ENCODE peak calls at places on chromosome 21, in eight cellular contexts. One of them, this sample, is unnamed. For H3K27me3 and H3K36me3, the result is how much of the 10 kb centered on the place peaks cover.

GRCh38 chr21:24290151-24290833 is 1317.0 kb downstream of the MRPL39 start:
- DNase-seq in K562: no peak
- DNase-seq in fibroblast of lung: no peak
- DNase-seq in MM.1S: peak
- DNase-seq in GM23338: no peak
- DNase-seq in IMR-90: no peak
- DNase-seq in PC-3: no peak
- DNase-seq in HCT116: no peak
- DNase-seq in this sample: no peak

GRCh38 chr21:32819702-32820101 is 48.1 kb upstream of the PAXBP1 start:
- DNase-seq in fibroblast of lung: peak
- DNase-seq in GM23338: no peak
- DNase-seq in HCT116: no peak
- DNase-seq in K562: no peak
- DNase-seq in PC-3: peak
- DNase-seq in MM.1S: no peak
- DNase-seq in IMR-90: peak
- DNase-seq in this sample: peak

GRCh38 chr21:44845418-44846200 is 27.7 kb upstream of the SUMO3 start:
- DNase-seq in fibroblast of lung: peak
- DNase-seq in MM.1S: peak
- DNase-seq in GM23338: peak
- DNase-seq in PC-3: peak
- DNase-seq in K562: peak
- DNase-seq in HCT116: no peak
- DNase-seq in IMR-90: peak
- DNase-seq in this sample: peak

GRCh38 chr21:40143822-40144525 is 276.7 kb downstream of the PCP4 start:
- DNase-seq in fibroblast of lung: peak
- DNase-seq in K562: peak
- DNase-seq in GM23338: peak
- DNase-seq in IMR-90: peak
- DNase-seq in HCT116: peak
- DNase-seq in PC-3: peak
- DNase-seq in MM.1S: peak
- DNase-seq in this sample: peak

GRCh38 chr21:26099610-26100219 is 70.9 kb downstream of the APP start:
- DNase-seq in HCT116: no peak
- DNase-seq in GM23338: no peak
- DNase-seq in K562: no peak
- DNase-seq in MM.1S: no peak
- DNase-seq in IMR-90: peak
- DNase-seq in fibroblast of lung: peak
- DNase-seq in PC-3: no peak
- DNase-seq in this sample: no peak

GRCh38 chr21:16304700-16305099 is 574.9 kb downstream of the USP25 start:
- DNase-seq in HCT116: no peak
- DNase-seq in K562: no peak
- DNase-seq in GM23338: no peak
- DNase-seq in IMR-90: no peak
- DNase-seq in PC-3: no peak
- DNase-seq in fibroblast of lung: no peak
- DNase-seq in MM.1S: no peak
- DNase-seq in this sample: no peak

GRCh38 chr21:23936224-23936623 is 1671.1 kb downstream of the MRPL39 start:
- DNase-seq in MM.1S: peak
- DNase-seq in PC-3: peak
- DNase-seq in HCT116: no peak
- DNase-seq in GM23338: peak
- DNase-seq in IMR-90: peak
- DNase-seq in K562: peak
- DNase-seq in fibroblast of lung: peak
- DNase-seq in this sample: peak

GRCh38 chr21:41975391-41976272 is 21.8 kb upstream of the C2CD2 start:
- DNase-seq in fibroblast of lung: no peak
- DNase-seq in IMR-90: no peak
- DNase-seq in PC-3: no peak
- DNase-seq in MM.1S: no peak
- DNase-seq in HCT116: no peak
- DNase-seq in K562: no peak
- DNase-seq in GM23338: peak
- DNase-seq in this sample: no peak

GRCh38 chr21:41761211-41762181 is 5.4 kb downstream of the RIPK4 start:
- DNase-seq in MM.1S: no peak
- DNase-seq in GM23338: peak
- DNase-seq in K562: no peak
- DNase-seq in fibroblast of lung: no peak
- DNase-seq in IMR-90: no peak
- DNase-seq in PC-3: peak
- DNase-seq in HCT116: no peak
- DNase-seq in this sample: no peak

GRCh38 chr21:37871121-37871862 is 45.0 kb downstream of the KCNJ6 start:
- DNase-seq in MM.1S: no peak
- DNase-seq in K562: no peak
- DNase-seq in HCT116: no peak
- DNase-seq in fibroblast of lung: peak
- DNase-seq in IMR-90: peak
- DNase-seq in GM23338: no peak
- DNase-seq in PC-3: peak
- DNase-seq in this sample: peak

GRCh38 chr21:41418393-41418792 is 7.6 kb upstream of the MX1 start:
- DNase-seq in IMR-90: no peak
- DNase-seq in HCT116: no peak
- DNase-seq in fibroblast of lung: no peak
- DNase-seq in MM.1S: no peak
- DNase-seq in PC-3: no peak
- DNase-seq in GM23338: no peak
- DNase-seq in K562: no peak
- DNase-seq in this sample: no peak

GRCh38 chr21:42518216-42518615 is 4.6 kb downstream of the SLC37A1 start:
- DNase-seq in fibroblast of lung: peak
- DNase-seq in HCT116: peak
- DNase-seq in IMR-90: peak
- DNase-seq in K562: no peak
- DNase-seq in MM.1S: no peak
- DNase-seq in PC-3: peak
- DNase-seq in GM23338: no peak
- DNase-seq in this sample: peak

GRCh38 chr21:15122241-15122640 is 57.4 kb upstream of the NRIP1 start:
- DNase-seq in IMR-90: no peak
- DNase-seq in PC-3: peak
- DNase-seq in K562: no peak
- DNase-seq in HCT116: no peak
- DNase-seq in MM.1S: no peak
- DNase-seq in GM23338: no peak
- DNase-seq in fibroblast of lung: no peak
- DNase-seq in this sample: peak

GRCh38 chr21:39451332-39452206 is at the start of gene SH3BGR:
- DNase-seq in GM23338: peak
- DNase-seq in IMR-90: no peak
- DNase-seq in PC-3: peak
- DNase-seq in HCT116: no peak
- DNase-seq in MM.1S: no peak
- DNase-seq in K562: peak
- DNase-seq in fibroblast of lung: no peak
- DNase-seq in this sample: peak

GRCh38 chr21:31559368-31560119 is 99.9 kb upstream of the SOD1 start:
- DNase-seq in fibroblast of lung: peak
- DNase-seq in GM23338: peak
- DNase-seq in MM.1S: peak
- DNase-seq in HCT116: peak
- DNase-seq in PC-3: peak
- DNase-seq in IMR-90: peak
- DNase-seq in K562: no peak
- DNase-seq in this sample: peak
- H3K27me3 ChIP-seq in fibroblast of lung: under half
- H3K27me3 ChIP-seq in GM23338: under half
- H3K27me3 ChIP-seq in MM.1S: under half
- H3K27me3 ChIP-seq in HCT116: under half
- H3K27me3 ChIP-seq in PC-3: under half
- H3K27me3 ChIP-seq in IMR-90: under half
- H3K27me3 ChIP-seq in K562: under half
- H3K27me3 ChIP-seq in this sample: under half

GRCh38 chr21:43802713-43803313 is 13.4 kb downstream of the RRP1 start:
- DNase-seq in PC-3: no peak
- DNase-seq in GM23338: no peak
- DNase-seq in IMR-90: no peak
- DNase-seq in K562: no peak
- DNase-seq in MM.1S: no peak
- DNase-seq in HCT116: no peak
- DNase-seq in fibroblast of lung: no peak
- DNase-seq in this sample: no peak

GRCh38 chr21:43801006-43801783 is 11.8 kb downstream of the RRP1 start:
- DNase-seq in PC-3: no peak
- DNase-seq in GM23338: no peak
- DNase-seq in fibroblast of lung: no peak
- DNase-seq in MM.1S: no peak
- DNase-seq in IMR-90: no peak
- DNase-seq in K562: no peak
- DNase-seq in HCT116: no peak
- DNase-seq in this sample: no peak

GRCh38 chr21:43799301-43799840 is 10.0 kb downstream of the RRP1 start:
- DNase-seq in IMR-90: no peak
- DNase-seq in GM23338: no peak
- DNase-seq in fibroblast of lung: no peak
- DNase-seq in PC-3: no peak
- DNase-seq in MM.1S: no peak
- DNase-seq in K562: no peak
- DNase-seq in HCT116: no peak
- DNase-seq in this sample: no peak

GRCh38 chr21:43800124-43800523 is 10.7 kb downstream of the RRP1 start:
- DNase-seq in IMR-90: no peak
- DNase-seq in MM.1S: no peak
- DNase-seq in K562: no peak
- DNase-seq in GM23338: no peak
- DNase-seq in fibroblast of lung: no peak
- DNase-seq in HCT116: no peak
- DNase-seq in PC-3: no peak
- DNase-seq in this sample: no peak

DNA sequence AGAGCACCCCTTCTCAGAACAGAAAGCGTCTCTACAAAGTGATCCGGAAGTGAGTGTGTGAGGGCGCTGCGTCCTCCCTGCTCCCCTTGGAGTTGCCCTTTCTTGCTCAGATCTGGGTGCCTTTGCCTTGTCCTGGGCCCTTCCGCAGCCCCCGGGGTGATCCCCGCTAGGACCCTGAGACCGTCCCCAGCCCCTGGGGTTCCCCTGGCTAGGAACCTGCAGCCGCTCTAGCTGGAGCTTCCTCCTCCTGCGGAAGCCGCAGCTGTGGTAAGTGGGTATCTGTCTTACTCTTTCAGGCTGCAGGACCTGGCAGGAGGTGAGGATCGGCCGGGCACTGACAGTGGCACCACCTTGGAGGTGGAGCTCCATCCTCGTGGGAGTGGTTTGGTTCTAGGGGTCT is 11.2 kb downstream of the RRP1 start:
- DNase-seq in MM.1S: no peak
- DNase-seq in HCT116: no peak
- DNase-seq in fibroblast of lung: no peak
- DNase-seq in PC-3: no peak
- DNase-seq in K562: no peak
- DNase-seq in IMR-90: no peak
- DNase-seq in GM23338: no peak
- DNase-seq in this sample: no peak
- H3K36me3 ChIP-seq in MM.1S: under half
- H3K36me3 ChIP-seq in HCT116: half or more
- H3K36me3 ChIP-seq in fibroblast of lung: under half
- H3K36me3 ChIP-seq in PC-3: half or more
- H3K36me3 ChIP-seq in K562: half or more
- H3K36me3 ChIP-seq in IMR-90: half or more
- H3K36me3 ChIP-seq in GM23338: under half
- H3K36me3 ChIP-seq in this sample: under half

DNA sequence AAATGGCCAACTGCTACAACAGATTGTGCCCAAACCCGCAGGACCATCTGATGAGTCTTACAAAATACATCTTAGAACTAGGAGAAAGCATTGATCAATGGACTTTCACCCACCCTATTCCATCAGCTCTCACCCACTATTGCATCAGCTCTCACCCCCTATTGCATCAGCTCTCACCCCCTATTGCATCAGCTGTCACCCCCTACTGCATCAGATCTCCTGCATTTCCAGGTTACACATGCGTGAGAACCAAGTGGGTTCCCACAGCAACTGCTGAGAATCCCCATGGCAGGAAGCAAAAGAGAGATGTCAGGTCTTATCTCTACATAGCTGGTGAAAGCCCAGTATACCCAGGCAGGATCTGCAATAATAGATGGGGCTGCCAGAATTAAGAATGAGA is 533.5 kb downstream of the LTN1 start:
- DNase-seq in IMR-90: no peak
- DNase-seq in GM23338: no peak
- DNase-seq in MM.1S: no peak
- DNase-seq in K562: no peak
- DNase-seq in PC-3: no peak
- DNase-seq in fibroblast of lung: peak
- DNase-seq in HCT116: no peak
- DNase-seq in this sample: no peak
- H3K4me2 ChIP-seq in IMR-90: no peak
- H3K4me2 ChIP-seq in GM23338: no peak
- H3K4me2 ChIP-seq in MM.1S: no peak
- H3K4me2 ChIP-seq in K562: no peak
- H3K4me2 ChIP-seq in PC-3: no peak
- H3K4me2 ChIP-seq in fibroblast of lung: no peak
- H3K4me2 ChIP-seq in HCT116: no peak
- H3K4me2 ChIP-seq in this sample: no peak

DNA sequence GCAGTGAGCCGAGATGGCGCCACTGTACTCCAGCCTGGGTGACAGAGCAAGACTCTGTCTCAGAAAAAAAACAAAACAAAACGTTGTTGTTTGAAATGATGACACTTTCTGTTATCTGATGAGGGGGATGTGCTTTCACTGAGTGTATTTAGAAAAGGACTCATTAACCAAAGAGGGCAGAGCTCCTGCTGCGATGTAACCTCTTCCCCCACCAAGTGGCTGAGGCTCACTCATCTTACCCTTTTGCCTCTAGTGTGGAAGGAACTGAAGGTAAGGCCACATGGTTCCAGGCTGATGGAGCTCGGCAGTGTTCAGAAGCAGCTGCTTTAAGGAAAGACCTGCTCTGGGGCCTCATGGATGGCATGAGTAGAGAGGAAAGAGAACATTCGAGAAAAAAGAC is 105.7 kb upstream of the RUNX1 start:
- DNase-seq in HCT116: no peak
- DNase-seq in GM23338: no peak
- DNase-seq in MM.1S: no peak
- DNase-seq in PC-3: no peak
- DNase-seq in K562: peak
- DNase-seq in fibroblast of lung: no peak
- DNase-seq in IMR-90: no peak
- DNase-seq in this sample: no peak
- H3K27me3 ChIP-seq in HCT116: under half
- H3K27me3 ChIP-seq in GM23338: under half
- H3K27me3 ChIP-seq in MM.1S: under half
- H3K27me3 ChIP-seq in PC-3: under half
- H3K27me3 ChIP-seq in K562: under half
- H3K27me3 ChIP-seq in fibroblast of lung: under half
- H3K27me3 ChIP-seq in IMR-90: under half
- H3K27me3 ChIP-seq in this sample: under half